ENCODE peak calls at places on chromosomes 13 and 19, in six cellular contexts. K is tibial artery, H is right atrium auricular region, J is suprapubic skin, T is AG04450, M is WERI-Rb-1. C is an unnamed sample.

GRCh38 chr13:54884645-54885044 is 1856.0 kb downstream of the OLFM4 start:
- DNase-seq in M (no peak), T (no peak), J (no peak), H (no peak), K (no peak), C (no peak)

GRCh38 chr19:54481326-54481930 is 8.3 kb upstream of the CDC42EP5 start:
- DNase-seq in K (no peak), M (no peak), J (no peak), T (no peak), H (no peak), C (no peak)

GRCh38 chr19:39502640-39503417 is 4.1 kb downstream of the DLL3 start:
- DNase-seq in K (no peak), J (no peak), M (peak), T (no peak), H (no peak), C (no peak)

GRCh38 chr13:41224113-41225110 is 30.0 kb upstream of the KBTBD7 start:
- DNase-seq in H (no peak), M (no peak), J (no peak), K (no peak), T (peak), C (no peak)

GRCh38 chr13:101144808-101145419 is 271.4 kb downstream of the NALCN start:
- DNase-seq in K (no peak), J (no peak), T (peak), M (no peak), H (no peak), C (no peak)

GRCh38 chr19:18438331-18439024 is 545 bp upstream of the ISYNA1 start:
- DNase-seq in J (peak), T (no peak), H (no peak), M (peak), K (peak), C (no peak)

GRCh38 chr19:18853755-18854427 is 22.1 kb downstream of the UPF1 start:
- DNase-seq in T (no peak), H (no peak), J (no peak), M (no peak), K (no peak), C (no peak)

GRCh38 chr19:2273356-2274184 is 8.4 kb downstream of the PEAK3 start:
- DNase-seq in M (peak), K (peak), J (peak), T (no peak), H (peak), C (no peak)

DNA sequence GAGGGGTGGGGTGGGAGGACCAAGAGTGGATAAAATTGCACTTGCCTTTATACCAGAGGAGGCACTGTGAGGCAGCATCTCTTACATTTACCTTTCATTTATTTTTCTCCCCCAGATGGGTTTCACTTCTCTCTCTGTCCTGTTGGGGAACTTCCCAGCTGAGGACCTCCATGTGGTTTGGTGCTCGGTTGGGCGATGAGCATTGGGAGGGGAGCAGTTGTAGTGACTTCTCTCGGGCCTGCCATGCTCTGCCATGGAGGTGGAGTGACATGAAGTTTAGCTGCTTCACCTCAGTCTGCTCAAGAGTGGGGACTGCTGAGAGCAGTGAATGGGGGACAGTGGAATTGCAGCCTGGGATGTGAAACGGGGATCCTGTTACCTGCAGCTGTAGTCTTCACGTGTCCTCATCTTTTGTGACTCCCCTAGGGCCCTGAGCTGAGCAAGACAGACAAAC is 23.1 kb upstream of the CXCL17 start:
- DNase-seq in J (no peak), K (no peak), T (no peak), M (no peak), H (no peak), C (no peak)
- TF ChIP-seq CTCF in J (no peak), K (no peak), T (no peak), M (no peak), H (no peak), C (no peak)

GRCh38 chr19:50601407-50602088 is 33.3 kb upstream of the LRRC4B start:
- DNase-seq in T (no peak), H (no peak), J (no peak), K (no peak), M (no peak), C (no peak)
- H3K4me3 ChIP-seq in T (no peak), H (no peak), J (no peak), K (no peak), M (no peak), C (no peak)

GRCh38 chr13:28573595-28574373 is 78.9 kb upstream of the FLT1 start:
- DNase-seq in J (no peak), M (no peak), H (no peak), T (no peak), K (no peak), C (no peak)

GRCh38 chr13:28566283-28566682 is 71.4 kb upstream of the FLT1 start:
- DNase-seq in J (no peak), K (no peak), T (no peak), M (no peak), H (no peak), C (no peak)

GRCh38 chr13:28568286-28568685 is 73.4 kb upstream of the FLT1 start:
- DNase-seq in K (no peak), T (peak), H (peak), M (no peak), J (no peak), C (no peak)

GRCh38 chr13:28566891-28567290 is 72.0 kb upstream of the FLT1 start:
- DNase-seq in K (no peak), J (no peak), M (no peak), T (no peak), H (no peak), C (no peak)

GRCh38 chr13:28569886-28570285 is 75.0 kb upstream of the FLT1 start:
- DNase-seq in K (no peak), J (no peak), M (no peak), H (no peak), T (no peak), C (no peak)
- H3K27ac ChIP-seq in K (no peak), J (no peak), M (no peak), H (no peak), T (no peak), C (no peak)

GRCh38 chr19:8697671-8698432 is 743 bp downstream of the ACTL9 start:
- DNase-seq in T (no peak), J (no peak), K (no peak), H (no peak), M (peak), C (no peak)
- TF ChIP-seq CTCF in T (no peak), J (no peak), K (no peak), H (no peak), M (peak), C (no peak)

DNA sequence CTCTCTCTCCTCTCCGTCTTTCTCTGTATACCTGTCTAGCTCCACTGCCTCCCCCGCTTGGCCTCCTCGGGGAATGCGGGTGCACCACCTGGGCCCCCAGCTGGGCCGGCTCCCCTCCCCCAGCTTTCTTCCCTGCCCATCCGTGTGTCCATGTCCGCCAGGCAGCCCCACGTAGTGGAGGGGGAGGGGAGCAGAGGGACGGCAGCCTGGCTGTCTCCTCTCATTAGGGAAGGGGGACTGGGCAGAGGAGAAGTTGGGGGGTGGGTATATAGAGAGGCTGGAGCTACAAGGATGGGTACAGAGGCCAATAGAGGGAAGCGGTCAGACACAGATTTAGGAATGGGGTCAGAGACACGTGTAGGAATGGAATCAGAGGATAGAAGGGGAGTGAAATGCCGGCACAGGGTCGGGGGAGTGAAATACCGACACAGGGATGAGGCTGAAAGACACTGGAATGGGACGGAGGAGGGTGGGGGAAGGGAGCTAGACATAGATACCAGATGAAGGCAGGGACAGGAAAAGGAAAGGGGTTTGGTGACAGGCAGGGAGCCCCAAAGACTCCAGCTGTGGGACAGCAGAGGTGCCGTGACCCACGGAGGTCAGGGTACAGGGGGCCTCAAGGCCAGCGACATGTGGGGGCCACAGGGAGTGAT is 2.8 kb downstream of the NECTIN2 start:
- DNase-seq in H (no peak), M (peak), K (no peak), T (no peak), J (peak), C (no peak)
- H3K4me3 ChIP-seq in H (peak), M (peak), K (peak), T (peak), J (peak), C (peak)

C was measured in thoracic aorta.